ENCODE peak calls at places on chromosomes 12 and 14, in eight cellular contexts. W is cardiac muscle cell; D is MCF 10A; K is CD4-positive, CD25-positive, alpha-beta regulatory T cell; Y is AG20443; R is NCI-H69; I is ELR; E is kidney epithelial cell. B is an unnamed sample.

GRCh38 chr12:119415714-119416113 is 81.2 kb downstream of the CCDC60 start:
- DNase-seq in W (no peak), D (no peak), K (no peak), Y (no peak), R (no peak), I (no peak), E (no peak), B (no peak)

GRCh38 chr14:101552786-101553231 is 8.5 kb upstream of the DIO3 start:
- DNase-seq in W (no peak), D (peak), K (no peak), Y (no peak), R (no peak), I (no peak), E (no peak), B (no peak)

GRCh38 chr12:104643921-104644669 is 187.3 kb downstream of the CHST11 start:
- DNase-seq in W (no peak), D (peak), K (no peak), Y (no peak), R (peak), I (no peak), E (no peak), B (no peak)

GRCh38 chr12:2047752-2048151 is 5.0 kb upstream of the CACNA1C start:
- DNase-seq in W (no peak), D (no peak), K (no peak), Y (no peak), R (no peak), I (no peak), E (no peak), B (no peak)

GRCh38 chr12:104522985-104523719 is 66.4 kb downstream of the CHST11 start:
- DNase-seq in W (no peak), D (no peak), K (no peak), Y (no peak), R (no peak), I (no peak), E (no peak), B (no peak)

GRCh38 chr12:11731455-11731854 is 82.0 kb downstream of the ETV6 start:
- DNase-seq in W (peak), D (peak), K (no peak), Y (no peak), R (no peak), I (peak), E (no peak), B (peak)

GRCh38 chr12:38102197-38102596 is 214.4 kb upstream of the ALG10B start:
- DNase-seq in W (no peak), D (peak), K (no peak), Y (no peak), R (no peak), I (peak), E (no peak), B (peak)

GRCh38 chr12:20350495-20350894 is 17.8 kb upstream of the PDE3A start:
- DNase-seq in W (peak), D (peak), K (no peak), Y (no peak), R (no peak), I (peak), E (no peak), B (no peak)

GRCh38 chr12:57146092-57146491 is 1.3 kb downstream of the LRP1-AS start:
- DNase-seq in W (no peak), D (no peak), K (no peak), Y (no peak), R (no peak), I (no peak), E (no peak), B (no peak)

GRCh38 chr14:65471038-65471878 is 58.7 kb downstream of the FUT8 start:
- DNase-seq in W (no peak), D (no peak), K (no peak), Y (no peak), R (peak), I (no peak), E (no peak), B (no peak)

GRCh38 chr14:94599656-94600004 is 12.6 kb upstream of the SERPINA3 start:
- DNase-seq in W (peak), D (peak), K (no peak), Y (no peak), R (no peak), I (no peak), E (no peak), B (no peak)

GRCh38 chr14:37060496-37061260 is 111.7 kb downstream of the SLC25A21 start:
- DNase-seq in W (no peak), D (no peak), K (no peak), Y (no peak), R (peak), I (no peak), E (no peak), B (no peak)

GRCh38 chr14:64506751-64507150 is 2.2 kb downstream of the ZBTB1 start:
- DNase-seq in W (no peak), D (no peak), K (no peak), Y (no peak), R (peak), I (peak), E (no peak), B (peak)

GRCh38 chr12:109310247-109311125 is 1.4 kb upstream of the FOXN4 start:
- DNase-seq in W (no peak), D (no peak), K (no peak), Y (no peak), R (peak), I (no peak), E (no peak), B (no peak)

GRCh38 chr12:20361416-20361815 is 6.9 kb upstream of the PDE3A start:
- DNase-seq in W (no peak), D (no peak), K (no peak), Y (no peak), R (no peak), I (no peak), E (no peak), B (no peak)

GRCh38 chr14:77364146-77364545 is 12.7 kb downstream of the TMED8 start:
- DNase-seq in W (no peak), D (no peak), K (no peak), Y (no peak), R (no peak), I (no peak), E (no peak), B (no peak)

GRCh38 chr14:103071544-103072251 is 12.3 kb upstream of the LBHD2 start:
- DNase-seq in W (no peak), D (peak), K (no peak), Y (no peak), R (no peak), I (peak), E (no peak), B (peak)

GRCh38 chr14:96945721-96946120 is 148.5 kb downstream of the VRK1 start:
- DNase-seq in W (no peak), D (no peak), K (no peak), Y (no peak), R (no peak), I (no peak), E (no peak), B (no peak)

GRCh38 chr12:95625012-95625411 is 73.7 kb upstream of the USP44 start:
- DNase-seq in W (no peak), D (no peak), K (no peak), Y (no peak), R (no peak), I (no peak), E (no peak), B (no peak)

GRCh38 chr12:67415473-67415872 is 146.3 kb downstream of the CAND1 start:
- DNase-seq in W (peak), D (peak), K (no peak), Y (peak), R (peak), I (peak), E (no peak), B (peak)

GRCh38 chr12:92030618-92031017 is 115.0 kb downstream of the BTG1 start:
- DNase-seq in W (peak), D (no peak), K (peak), Y (no peak), R (peak), I (no peak), E (no peak), B (no peak)

GRCh38 chr14:20836668-20837338 is 34.2 kb upstream of the RNASE1 start:
- DNase-seq in W (peak), D (peak), K (no peak), Y (peak), R (no peak), I (peak), E (no peak), B (peak)